ENCODE peak calls at places on chromosomes 5 and 9, in seven cellular contexts. X is cardiac septum; E is activated effector memory CD4-positive, alpha-beta T cell treated with anti-CD3 and anti-CD28 coated beads, Interleukin-2, amount 50 U/mL, for 16 hours; L is lower lobe of right lung; W is stimulated activated CD8-positive, alpha-beta memory T cell treated with anti-CD3 and anti-CD28 coated beads, Interleukin-15, amount 100 ng/mL, for 24 hours; H is mesothelial cell of epicardium; U is tibial artery. N is an unnamed sample.

GRCh38 chr5:600551-601541 is 11.3 kb upstream of the CEP72 start:
- DNase-seq in E (peak), W (no peak), L (no peak), H (no peak), U (peak), X (peak), N (no peak)

GRCh38 chr5:61290815-61291214 is 41.2 kb upstream of the ZSWIM6 start:
- DNase-seq in X (no peak), H (no peak), W (no peak), L (no peak), E (no peak), U (no peak), N (peak)

GRCh38 chr5:145838276-145838675 is 3.1 kb upstream of the PRELID2 start:
- DNase-seq in X (no peak), U (no peak), L (no peak), W (no peak), E (no peak), H (no peak), N (no peak)

GRCh38 chr5:67855523-67855922 is 360.0 kb upstream of the PIK3R1 start:
- DNase-seq in L (no peak), H (no peak), E (no peak), X (no peak), U (no peak), W (no peak), N (no peak)

GRCh38 chr9:127417130-127418036 is 6.8 kb upstream of the ZNF79 start:
- DNase-seq in L (no peak), W (no peak), H (no peak), E (no peak), U (no peak), X (no peak), N (no peak)

GRCh38 chr5:33244441-33245150 is 196.2 kb upstream of the TARS1 start:
- DNase-seq in W (no peak), U (no peak), X (no peak), L (no peak), E (no peak), H (no peak), N (no peak)

GRCh38 chr5:179766021-179766725 is 27.6 kb upstream of the LTC4S start:
- DNase-seq in X (no peak), L (no peak), W (no peak), E (no peak), H (no peak), U (no peak), N (no peak)

GRCh38 chr9:123132696-123133095 is 99.2 kb downstream of the GPR21 start:
- DNase-seq in U (no peak), X (no peak), W (no peak), H (no peak), E (no peak), L (no peak), N (no peak)

GRCh38 chr5:76125888-76126287 is 42.7 kb downstream of the SV2C start:
- DNase-seq in X (no peak), E (no peak), U (no peak), W (no peak), H (no peak), L (no peak), N (no peak)

GRCh38 chr9:100498592-100498991 is 25.6 kb downstream of the TMEFF1 start:
- DNase-seq in L (no peak), E (no peak), W (no peak), H (no peak), U (no peak), X (no peak), N (no peak)

GRCh38 chr9:13110766-13111400 is 168.6 kb downstream of the MPDZ start:
- DNase-seq in X (no peak), L (no peak), H (no peak), W (no peak), U (peak), E (no peak), N (no peak)

GRCh38 chr5:108084105-108084504 is 297.8 kb downstream of the FBXL17 start:
- DNase-seq in L (no peak), E (no peak), W (no peak), X (no peak), H (no peak), U (no peak), N (no peak)

GRCh38 chr5:112546946-112547647 is 128.0 kb upstream of the EPB41L4A start:
- DNase-seq in E (no peak), L (no peak), W (no peak), X (no peak), H (no peak), U (no peak), N (no peak)

GRCh38 chr9:4886698-4887097 is 94.0 kb downstream of the RCL1 start:
- DNase-seq in H (no peak), U (no peak), X (no peak), W (no peak), L (no peak), E (no peak), N (no peak)

GRCh38 chr9:135605238-135605781 is 34.0 kb downstream of the GLT6D1 start:
- DNase-seq in W (no peak), H (peak), E (peak), L (no peak), U (no peak), X (peak), N (no peak)

GRCh38 chr5:151095341-151096000 is 14.6 kb upstream of the TNIP1 start:
- DNase-seq in H (no peak), E (peak), W (no peak), X (no peak), U (no peak), L (no peak), N (no peak)

GRCh38 chr5:180216646-180217171 is 7.7 kb upstream of the RASGEF1C start:
- DNase-seq in X (no peak), W (no peak), H (no peak), U (no peak), E (no peak), L (no peak), N (no peak)

GRCh38 chr9:136132500-136133050 is 13.9 kb upstream of the TMEM250 start:
- DNase-seq in U (no peak), X (no peak), W (no peak), H (no peak), E (no peak), L (no peak), N (no peak)

GRCh38 chr9:96868709-96869108 is 14.4 kb upstream of the ZNF782 start:
- DNase-seq in X (no peak), E (no peak), U (no peak), H (no peak), L (no peak), W (no peak), N (peak)

GRCh38 chr5:181069767-181070491 is 29.9 kb downstream of the BTNL9 start:
- DNase-seq in H (no peak), L (no peak), W (no peak), U (no peak), E (no peak), X (no peak), N (no peak)

GRCh38 chr9:136665704-136666363 is 3.1 kb downstream of the EGFL7 start:
- DNase-seq in E (peak), X (no peak), U (no peak), W (no peak), H (no peak), L (no peak), N (no peak)

GRCh38 chr5:92567831-92568450 is 1013.1 kb downstream of the NR2F1-AS1 start:
- DNase-seq in U (no peak), E (no peak), W (no peak), L (no peak), H (no peak), X (no peak), N (no peak)

N was measured in NCI-H748 treated with DMSO at 0.1 percent for 48 hours.